ENCODE peak calls at places on chromosome X, in nine cellular contexts. F is K562, O is transverse colon, P is breast epithelium, G is esophagus muscularis mucosa, X is upper lobe of left lung, R is body of pancreas, D is gastrocnemius medialis, W is GM12878. E is an unnamed sample. For H3K4me1, the result is how much of the 10 kb centered on the place peaks cover.

GRCh38 chrX:42680651-42681050 is 97.3 kb downstream of the PPP1R2C start:
- DNase-seq in D (no peak), W (no peak), G (no peak), X (no peak), P (no peak), F (no peak), R (peak), O (no peak), E (no peak)

GRCh38 chrX:125444659-125445058 is 125.0 kb downstream of the TEX13C start:
- DNase-seq in D (no peak), W (no peak), R (no peak), F (peak), X (no peak), O (no peak), G (no peak), P (no peak), E (no peak)

GRCh38 chrX:66162331-66162822 is 1.7 kb upstream of the HEPH start:
- DNase-seq in O (peak), P (no peak), X (no peak), D (no peak), F (peak), G (no peak), W (peak), R (no peak), E (no peak)

GRCh38 chrX:117093319-117093718 is 630.5 kb upstream of the CT83 start:
- DNase-seq in X (no peak), G (no peak), O (no peak), D (no peak), P (no peak), F (no peak), R (no peak), W (no peak), E (no peak)

GRCh38 chrX:10506781-10507180 is 113.6 kb downstream of the MID1 start:
- DNase-seq in G (no peak), R (no peak), W (no peak), P (no peak), D (no peak), F (no peak), X (no peak), O (no peak), E (no peak)

GRCh38 chrX:10240918-10241317 is 84.1 kb downstream of the CLCN4 start:
- DNase-seq in D (no peak), P (no peak), O (no peak), G (no peak), X (no peak), W (no peak), R (no peak), F (no peak), E (no peak)

GRCh38 chrX:83510466-83511181 is 2.5 kb downstream of the POU3F4 start:
- DNase-seq in G (no peak), D (no peak), P (no peak), W (no peak), R (no peak), X (no peak), O (no peak), F (no peak), E (no peak)

GRCh38 chrX:44306336-44306735 is 37.1 kb downstream of the EFHC2 start:
- DNase-seq in R (no peak), D (no peak), W (no peak), X (no peak), O (peak), F (no peak), P (no peak), G (no peak), E (no peak)

GRCh38 chrX:141214216-141214615 is 28.1 kb downstream of the SPANXC start:
- DNase-seq in R (no peak), O (no peak), P (no peak), F (no peak), G (no peak), D (no peak), W (no peak), X (no peak), E (no peak)

GRCh38 chrX:23662187-23662586 is 5.1 kb upstream of the PRDX4 start:
- DNase-seq in F (no peak), D (no peak), R (no peak), G (no peak), P (no peak), O (no peak), W (peak), X (no peak), E (no peak)

GRCh38 chrX:65451663-65452062 is 82.9 kb downstream of the LAS1L start:
- DNase-seq in D (no peak), P (no peak), W (no peak), F (peak), G (no peak), O (peak), R (peak), X (no peak), E (no peak)

GRCh38 chrX:95995600-95995999 is 689.0 kb upstream of the DIAPH2 start:
- DNase-seq in D (no peak), G (no peak), O (no peak), F (no peak), W (no peak), R (no peak), X (no peak), P (no peak), E (no peak)

GRCh38 chrX:103586314-103586646 is 965 bp downstream of the TCEAL4 start:
- DNase-seq in G (no peak), P (no peak), X (no peak), D (no peak), W (no peak), R (peak), F (no peak), O (no peak), E (no peak)

GRCh38 chrX:104564921-104565703 is 887 bp upstream of the IL1RAPL2 start:
- DNase-seq in P (no peak), R (no peak), O (no peak), X (no peak), D (no peak), G (no peak), F (no peak), W (no peak), E (no peak)

GRCh38 chrX:78945186-78945912 is at the start of gene P2RY10:
- DNase-seq in P (no peak), X (no peak), F (no peak), G (no peak), W (peak), D (no peak), R (no peak), O (peak), E (no peak)

GRCh38 chrX:112704226-112704625 is 24.5 kb upstream of the LHFPL1 start:
- DNase-seq in D (no peak), F (no peak), P (no peak), O (no peak), G (no peak), X (no peak), W (no peak), R (no peak), E (no peak)

GRCh38 chrX:136170109-136170800 is 22.9 kb downstream of the FHL1 start:
- DNase-seq in P (no peak), G (no peak), R (no peak), F (no peak), D (no peak), W (no peak), O (no peak), X (no peak), E (no peak)
- TF ChIP-seq CTCF in P (no peak), G (peak), R (no peak), F (peak), D (peak), W (no peak), O (no peak), X (no peak), E (no peak)

GRCh38 chrX:30781711-30782444 is 107.2 kb downstream of the TAB3 start:
- DNase-seq in F (no peak), O (no peak), G (no peak), D (no peak), X (no peak), R (no peak), W (no peak), P (no peak), E (no peak)

GRCh38 chrX:30779453-30780030 is 109.5 kb downstream of the TAB3 start:
- DNase-seq in G (no peak), D (no peak), X (no peak), P (no peak), O (no peak), W (no peak), R (no peak), F (peak), E (no peak)

GRCh38 chrX:30777575-30777974 is 111.5 kb downstream of the TAB3 start:
- DNase-seq in D (no peak), P (no peak), W (no peak), G (no peak), O (no peak), X (no peak), R (no peak), F (no peak), E (no peak)
- TF ChIP-seq POLR2A in D (no peak), P (no peak), W (no peak), G (no peak), O (no peak), X (no peak), R (no peak), F (no peak), E (no peak)

GRCh38 chrX:133909888-133910287 is 75.5 kb downstream of the GPC3 start:
- DNase-seq in F (no peak), X (no peak), P (no peak), D (no peak), R (no peak), W (no peak), O (no peak), G (no peak), E (no peak)

GRCh38 chrX:133916984-133917722 is 68.2 kb downstream of the GPC3 start:
- DNase-seq in O (no peak), G (no peak), X (no peak), D (no peak), F (no peak), P (no peak), W (no peak), R (no peak), E (no peak)

GRCh38 chrX:133913009-133913408 is 72.4 kb downstream of the GPC3 start:
- DNase-seq in G (no peak), O (no peak), F (no peak), D (no peak), R (no peak), W (no peak), X (no peak), P (no peak), E (no peak)

GRCh38 chrX:133911816-133912495 is 73.4 kb downstream of the GPC3 start:
- DNase-seq in X (no peak), G (no peak), P (no peak), F (no peak), R (no peak), D (no peak), W (no peak), O (no peak), E (no peak)

DNA sequence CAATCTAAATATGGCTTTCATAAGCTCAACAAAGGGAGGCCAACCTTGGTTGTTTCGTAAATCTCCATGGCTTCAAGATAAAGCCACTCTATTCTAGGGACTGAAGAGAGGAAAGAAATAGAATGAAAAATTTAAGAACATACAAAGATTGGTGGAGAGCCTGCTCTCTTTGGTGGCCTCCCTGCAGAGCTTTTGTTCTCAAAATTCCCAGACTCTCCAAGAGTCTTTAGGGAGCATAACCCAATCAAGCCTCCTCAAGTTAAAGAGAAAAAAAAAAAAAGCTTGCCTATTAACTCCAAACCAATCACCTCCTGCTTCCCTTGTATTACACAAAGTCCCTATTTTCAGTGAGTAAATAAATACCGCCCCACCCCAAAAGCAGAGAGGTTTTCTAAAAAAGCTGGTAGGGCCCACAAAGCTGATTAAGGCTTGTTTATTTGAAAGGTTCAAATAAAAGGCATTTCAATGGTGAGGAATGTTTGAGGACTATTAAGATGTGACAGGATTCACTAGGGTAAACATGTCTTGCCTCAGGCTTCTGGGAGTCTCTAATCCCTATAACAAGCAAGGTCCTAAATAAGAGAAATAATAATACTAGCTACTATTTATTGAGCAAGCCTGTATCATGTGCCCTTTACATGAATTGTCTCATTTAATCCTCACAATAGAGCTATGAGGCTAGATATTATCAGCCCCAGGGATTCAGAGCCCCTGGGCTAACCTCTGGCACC is 71.6 kb downstream of the GPC3 start:
- DNase-seq in W (no peak), F (no peak), O (no peak), R (no peak), X (no peak), P (no peak), D (no peak), G (no peak), E (no peak)
- H3K4me1 ChIP-seq in W (under half), F (under half), O (under half), R (under half), X (under half), P (under half), D (under half), G (under half), E (under half)

GRCh38 chrX:133905305-133905704 is 80.1 kb downstream of the GPC3 start:
- DNase-seq in G (no peak), R (no peak), F (no peak), P (no peak), O (no peak), W (no peak), D (no peak), X (no peak), E (no peak)

GRCh38 chrX:133908223-133908622 is 77.2 kb downstream of the GPC3 start:
- DNase-seq in G (no peak), X (no peak), F (no peak), P (no peak), O (no peak), D (no peak), W (no peak), R (no peak), E (no peak)

GRCh38 chrX:133910539-133910938 is 74.9 kb downstream of the GPC3 start:
- DNase-seq in O (no peak), D (no peak), X (no peak), F (no peak), R (no peak), W (no peak), G (no peak), P (no peak), E (no peak)
- TF ChIP-seq CTCF in O (no peak), D (no peak), X (no peak), F (no peak), R (no peak), W (no peak), G (no peak), P (no peak), E (no peak)

DNA sequence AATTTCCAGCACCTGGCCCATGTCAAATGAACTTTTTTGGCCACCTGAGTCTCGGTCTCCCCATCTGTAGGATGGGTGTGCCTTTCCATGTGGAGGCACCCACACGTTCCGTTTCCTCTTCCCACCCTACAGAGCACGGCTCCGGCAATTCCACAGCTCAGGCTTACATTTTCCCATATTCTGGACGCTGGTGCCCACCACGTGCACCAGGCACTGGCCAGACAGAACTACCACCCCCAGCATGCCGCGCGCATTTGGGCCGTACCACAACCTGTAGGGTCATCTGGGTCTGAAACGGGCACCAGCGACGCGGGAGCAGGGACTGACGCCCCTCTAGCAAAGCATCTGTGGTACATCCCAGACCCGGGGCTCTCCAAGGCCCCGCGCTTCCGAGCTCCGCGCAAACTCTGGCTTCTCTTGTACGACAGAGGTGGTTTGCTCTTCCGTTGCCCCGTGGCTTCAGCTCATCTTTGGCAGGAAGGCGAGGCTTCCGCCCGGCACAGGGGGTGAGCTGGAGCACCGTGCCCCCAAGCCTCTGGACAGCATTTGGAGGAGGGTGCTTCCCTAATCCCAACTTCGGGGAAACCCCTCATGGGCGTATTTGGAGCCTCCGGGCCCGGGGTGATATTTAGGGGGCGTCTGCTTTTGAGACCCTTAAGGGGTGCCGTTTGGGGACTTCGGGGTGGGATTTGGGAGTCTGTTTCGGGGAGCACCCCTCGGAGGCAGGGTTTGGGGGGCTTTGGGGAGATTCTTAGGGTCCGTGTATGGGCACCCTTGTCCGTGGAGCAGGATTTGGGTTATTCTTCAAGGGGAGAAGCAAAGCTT is 3.0 kb upstream of the UBA1 start:
- DNase-seq in P (peak), G (peak), R (peak), F (peak), W (peak), X (peak), D (peak), O (peak), E (peak)
- TF ChIP-seq POLR2A in P (no peak), G (no peak), R (peak), F (peak), W (peak), X (no peak), D (peak), O (peak), E (no peak)

DNA sequence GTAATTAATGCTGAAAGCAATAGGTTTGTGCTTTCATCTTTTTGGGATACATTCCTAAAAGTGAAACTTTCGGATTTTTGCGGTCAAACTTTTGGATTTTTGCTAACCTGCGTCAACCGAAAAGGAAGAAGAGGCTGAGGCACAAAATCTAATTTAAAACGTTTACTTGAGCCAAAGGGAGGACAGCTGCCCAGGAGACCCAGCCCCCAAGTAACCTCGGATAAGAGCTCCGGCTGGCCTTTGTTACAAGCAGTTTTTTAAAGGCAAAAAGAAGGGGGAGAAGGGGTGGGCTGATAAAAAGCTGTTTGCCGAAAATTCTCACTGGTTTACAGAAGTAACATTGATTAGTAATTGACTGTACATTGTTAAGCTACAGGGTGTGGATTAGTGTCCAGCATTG is 59.3 kb upstream of the USP9X start:
- DNase-seq in W (no peak), F (peak), G (no peak), P (no peak), D (no peak), X (no peak), R (no peak), O (no peak), E (no peak)
- H3K4me1 ChIP-seq in W (under half), F (under half), G (under half), P (under half), D (under half), X (under half), R (under half), O (under half), E (under half)

GRCh38 chrX:33336783-33337182 is 125.4 kb upstream of the DMD start:
- DNase-seq in W (no peak), P (peak), O (no peak), G (no peak), X (peak), R (peak), F (no peak), D (no peak), E (peak)
- TF ChIP-seq CTCF in W (peak), P (no peak), O (no peak), G (peak), X (no peak), R (peak), F (no peak), D (peak), E (no peak)

DNA sequence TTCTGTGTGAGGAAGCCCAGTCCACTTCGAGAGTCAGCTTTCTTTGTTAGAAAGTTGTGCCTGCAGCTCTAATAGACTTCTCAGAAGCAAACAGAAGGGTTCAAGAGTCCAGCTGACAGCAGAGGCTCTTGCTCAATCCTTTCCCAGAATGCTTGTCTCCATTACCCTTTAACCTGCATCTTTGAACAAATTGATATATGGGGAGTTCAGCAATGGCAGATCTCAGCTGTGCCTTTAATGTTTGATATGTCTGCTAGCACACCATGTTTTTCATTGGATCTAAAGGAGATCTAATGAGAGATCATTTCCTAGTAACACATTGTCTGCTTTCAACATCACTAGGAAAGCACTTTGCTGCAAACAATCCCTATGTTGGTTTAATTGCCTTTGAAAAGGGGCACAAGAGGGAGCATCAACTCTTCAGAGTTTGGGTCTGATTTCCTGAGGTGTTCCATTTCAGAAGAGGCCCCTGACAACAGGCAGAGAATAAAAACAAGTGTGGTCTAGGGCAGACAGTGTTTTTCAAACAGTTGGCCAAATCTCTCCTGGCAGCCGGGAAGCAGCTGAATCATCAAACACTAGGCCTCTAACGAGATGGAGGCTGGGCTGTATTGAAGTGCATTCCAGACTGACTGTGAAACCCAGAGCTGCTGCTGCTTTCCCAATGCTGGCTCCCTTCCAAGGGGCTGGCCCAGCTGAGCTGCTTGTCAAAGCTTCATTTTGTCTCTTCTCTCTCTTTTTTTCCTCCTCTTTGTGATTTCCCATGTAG is 55.6 kb downstream of the LUZP4 start:
- DNase-seq in D (peak), W (no peak), P (peak), X (peak), R (peak), O (peak), F (no peak), G (peak), E (peak)
- TF ChIP-seq POLR2A in D (no peak), W (no peak), P (no peak), X (no peak), R (no peak), O (no peak), F (no peak), G (no peak), E (no peak)

GRCh38 chrX:136608295-136608933 is 39.5 kb upstream of the CD40LG start:
- DNase-seq in W (no peak), O (peak), P (no peak), F (peak), R (peak), D (peak), G (no peak), X (peak), E (peak)

DNA sequence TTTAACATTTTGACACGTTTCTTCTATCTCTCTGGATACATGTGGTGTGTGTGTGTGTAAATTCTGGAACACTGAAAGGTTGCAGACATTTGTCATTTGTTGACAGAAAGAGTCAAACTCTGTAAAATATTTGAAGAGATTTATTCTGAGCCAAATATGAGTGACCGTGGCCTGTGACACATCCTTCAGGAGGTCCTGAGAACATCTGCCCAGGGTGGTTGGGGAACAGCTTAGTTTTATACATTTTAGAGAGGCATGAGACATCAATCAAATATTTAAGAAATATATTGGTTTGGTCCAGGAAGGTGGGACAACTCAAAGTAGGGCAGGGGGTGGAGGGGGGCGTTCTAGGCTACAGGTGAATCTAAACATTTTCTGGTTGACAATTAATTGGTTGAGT is 40.7 kb upstream of the CD40LG start:
- DNase-seq in P (no peak), W (no peak), X (no peak), G (no peak), R (no peak), O (no peak), F (no peak), D (no peak), E (no peak)
- H3K4me1 ChIP-seq in P (under half), W (under half), X (under half), G (under half), R (under half), O (under half), F (under half), D (under half), E (under half)